ENCODE peak calls at places on chromosomes 13 and 19, in five cellular contexts. One of them, this sample, is unnamed.

GRCh38 chr19:33490041-33490451 is 31.5 kb downstream of the PEPD start:
- DNase-seq in cardiac muscle cell: no peak
- DNase-seq in fibroblast of lung: no peak
- DNase-seq in PC-3: no peak
- DNase-seq in lower lobe of right lung: peak
- DNase-seq in this sample: no peak

GRCh38 chr19:367561-367960 is 23.0 kb upstream of the MIER2 start:
- DNase-seq in cardiac muscle cell: no peak
- DNase-seq in fibroblast of lung: no peak
- DNase-seq in PC-3: no peak
- DNase-seq in lower lobe of right lung: no peak
- DNase-seq in this sample: no peak

GRCh38 chr13:79501538-79502232 is 20.7 kb downstream of the NDFIP2 start:
- DNase-seq in cardiac muscle cell: no peak
- DNase-seq in fibroblast of lung: peak
- DNase-seq in PC-3: peak
- DNase-seq in lower lobe of right lung: no peak
- DNase-seq in this sample: no peak

GRCh38 chr13:99386495-99386894 is 79.3 kb upstream of the GPR183 start:
- DNase-seq in cardiac muscle cell: no peak
- DNase-seq in fibroblast of lung: no peak
- DNase-seq in PC-3: no peak
- DNase-seq in lower lobe of right lung: no peak
- DNase-seq in this sample: no peak

GRCh38 chr19:4543444-4543843 is 3.6 kb upstream of the LRG1 start:
- DNase-seq in cardiac muscle cell: no peak
- DNase-seq in fibroblast of lung: no peak
- DNase-seq in PC-3: no peak
- DNase-seq in lower lobe of right lung: no peak
- DNase-seq in this sample: no peak

GRCh38 chr19:18879579-18880373 is 16.2 kb downstream of the CERS1 start:
- DNase-seq in cardiac muscle cell: no peak
- DNase-seq in fibroblast of lung: no peak
- DNase-seq in PC-3: peak
- DNase-seq in lower lobe of right lung: peak
- DNase-seq in this sample: peak

GRCh38 chr19:1942934-1943555 is 2.1 kb downstream of the CSNK1G2 start:
- DNase-seq in cardiac muscle cell: peak
- DNase-seq in fibroblast of lung: peak
- DNase-seq in PC-3: no peak
- DNase-seq in lower lobe of right lung: no peak
- DNase-seq in this sample: no peak

GRCh38 chr19:7852851-7853759 is 21.1 kb downstream of the PRR36 start:
- DNase-seq in cardiac muscle cell: peak
- DNase-seq in fibroblast of lung: peak
- DNase-seq in PC-3: peak
- DNase-seq in lower lobe of right lung: peak
- DNase-seq in this sample: peak

GRCh38 chr19:30665449-30665848 is 293.3 kb downstream of the ZNF536 start:
- DNase-seq in cardiac muscle cell: no peak
- DNase-seq in fibroblast of lung: no peak
- DNase-seq in PC-3: no peak
- DNase-seq in lower lobe of right lung: no peak
- DNase-seq in this sample: no peak

GRCh38 chr19:30160996-30161655 is 211.1 kb upstream of the ZNF536 start:
- DNase-seq in cardiac muscle cell: no peak
- DNase-seq in fibroblast of lung: no peak
- DNase-seq in PC-3: no peak
- DNase-seq in lower lobe of right lung: no peak
- DNase-seq in this sample: no peak

GRCh38 chr13:33195693-33196464 is 89.7 kb downstream of the STARD13 start:
- DNase-seq in cardiac muscle cell: no peak
- DNase-seq in fibroblast of lung: no peak
- DNase-seq in PC-3: no peak
- DNase-seq in lower lobe of right lung: no peak
- DNase-seq in this sample: no peak

GRCh38 chr13:34750078-34750703 is 191.9 kb upstream of the NBEA start:
- DNase-seq in cardiac muscle cell: peak
- DNase-seq in fibroblast of lung: peak
- DNase-seq in PC-3: no peak
- DNase-seq in lower lobe of right lung: peak
- DNase-seq in this sample: no peak

GRCh38 chr13:98511435-98511834 is 65.5 kb downstream of the STK24 start:
- DNase-seq in cardiac muscle cell: no peak
- DNase-seq in fibroblast of lung: no peak
- DNase-seq in PC-3: peak
- DNase-seq in lower lobe of right lung: no peak
- DNase-seq in this sample: no peak

GRCh38 chr19:58182577-58182988 is 278 bp upstream of the ZNF274 start:
- DNase-seq in cardiac muscle cell: no peak
- DNase-seq in fibroblast of lung: no peak
- DNase-seq in PC-3: no peak
- DNase-seq in lower lobe of right lung: no peak
- DNase-seq in this sample: peak

GRCh38 chr19:17836530-17836929 is 11.3 kb downstream of the JAK3 start:
- DNase-seq in cardiac muscle cell: no peak
- DNase-seq in fibroblast of lung: no peak
- DNase-seq in PC-3: no peak
- DNase-seq in lower lobe of right lung: no peak
- DNase-seq in this sample: no peak

GRCh38 chr19:17835182-17836006 is 12.4 kb downstream of the JAK3 start:
- DNase-seq in cardiac muscle cell: no peak
- DNase-seq in fibroblast of lung: no peak
- DNase-seq in PC-3: no peak
- DNase-seq in lower lobe of right lung: no peak
- DNase-seq in this sample: no peak

GRCh38 chr19:17831419-17831888 is 10.1 kb upstream of the INSL3 start:
- DNase-seq in cardiac muscle cell: no peak
- DNase-seq in fibroblast of lung: no peak
- DNase-seq in PC-3: no peak
- DNase-seq in lower lobe of right lung: no peak
- DNase-seq in this sample: no peak

GRCh38 chr19:17832443-17833208 is 11.3 kb upstream of the INSL3 start:
- DNase-seq in cardiac muscle cell: no peak
- DNase-seq in fibroblast of lung: no peak
- DNase-seq in PC-3: no peak
- DNase-seq in lower lobe of right lung: no peak
- DNase-seq in this sample: no peak

GRCh38 chr19:17834350-17835181 is 13.2 kb downstream of the JAK3 start:
- DNase-seq in cardiac muscle cell: no peak
- DNase-seq in fibroblast of lung: no peak
- DNase-seq in PC-3: no peak
- DNase-seq in lower lobe of right lung: no peak
- DNase-seq in this sample: no peak
- TF ChIP-seq CTCF in cardiac muscle cell: no peak
- TF ChIP-seq CTCF in fibroblast of lung: no peak
- TF ChIP-seq CTCF in PC-3: no peak
- TF ChIP-seq CTCF in lower lobe of right lung: no peak
- TF ChIP-seq CTCF in this sample: no peak

DNA sequence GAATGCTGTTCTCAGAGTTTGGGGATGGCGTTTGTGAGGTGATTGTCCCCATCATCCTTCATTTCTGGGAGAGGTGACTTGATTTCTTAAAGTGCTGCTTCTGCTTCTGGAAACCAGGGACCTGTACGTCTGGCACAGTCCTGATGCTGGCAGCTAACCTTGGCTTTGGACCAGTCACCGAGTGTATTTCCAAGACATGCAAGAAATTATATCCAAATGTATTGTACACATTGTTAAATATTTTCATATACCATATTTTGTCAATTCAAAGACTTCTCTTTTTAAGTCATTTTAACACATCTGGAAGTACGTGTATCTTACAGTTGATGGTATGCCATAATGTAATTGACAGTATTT is 97.4 kb downstream of the ARHGEF7 start:
- DNase-seq in cardiac muscle cell: no peak
- DNase-seq in fibroblast of lung: no peak
- DNase-seq in PC-3: no peak
- DNase-seq in lower lobe of right lung: no peak
- DNase-seq in this sample: no peak
- H3K27ac ChIP-seq in cardiac muscle cell: peak
- H3K27ac ChIP-seq in fibroblast of lung: no peak
- H3K27ac ChIP-seq in PC-3: no peak
- H3K27ac ChIP-seq in lower lobe of right lung: no peak
- H3K27ac ChIP-seq in this sample: no peak

GRCh38 chr19:49019242-49019932 is 2.5 kb upstream of the LHB start:
- DNase-seq in cardiac muscle cell: peak
- DNase-seq in fibroblast of lung: no peak
- DNase-seq in PC-3: peak
- DNase-seq in lower lobe of right lung: peak
- DNase-seq in this sample: peak
- TF ChIP-seq CTCF in cardiac muscle cell: no peak
- TF ChIP-seq CTCF in fibroblast of lung: no peak
- TF ChIP-seq CTCF in PC-3: peak
- TF ChIP-seq CTCF in lower lobe of right lung: no peak
- TF ChIP-seq CTCF in this sample: peak

GRCh38 chr13:66313408-66313807 is 916.7 kb downstream of the PCDH9 start:
- DNase-seq in cardiac muscle cell: no peak
- DNase-seq in fibroblast of lung: peak
- DNase-seq in PC-3: peak
- DNase-seq in lower lobe of right lung: no peak
- DNase-seq in this sample: no peak
- H3K27ac ChIP-seq in cardiac muscle cell: no peak
- H3K27ac ChIP-seq in fibroblast of lung: no peak
- H3K27ac ChIP-seq in PC-3: peak
- H3K27ac ChIP-seq in lower lobe of right lung: no peak
- H3K27ac ChIP-seq in this sample: no peak

DNA sequence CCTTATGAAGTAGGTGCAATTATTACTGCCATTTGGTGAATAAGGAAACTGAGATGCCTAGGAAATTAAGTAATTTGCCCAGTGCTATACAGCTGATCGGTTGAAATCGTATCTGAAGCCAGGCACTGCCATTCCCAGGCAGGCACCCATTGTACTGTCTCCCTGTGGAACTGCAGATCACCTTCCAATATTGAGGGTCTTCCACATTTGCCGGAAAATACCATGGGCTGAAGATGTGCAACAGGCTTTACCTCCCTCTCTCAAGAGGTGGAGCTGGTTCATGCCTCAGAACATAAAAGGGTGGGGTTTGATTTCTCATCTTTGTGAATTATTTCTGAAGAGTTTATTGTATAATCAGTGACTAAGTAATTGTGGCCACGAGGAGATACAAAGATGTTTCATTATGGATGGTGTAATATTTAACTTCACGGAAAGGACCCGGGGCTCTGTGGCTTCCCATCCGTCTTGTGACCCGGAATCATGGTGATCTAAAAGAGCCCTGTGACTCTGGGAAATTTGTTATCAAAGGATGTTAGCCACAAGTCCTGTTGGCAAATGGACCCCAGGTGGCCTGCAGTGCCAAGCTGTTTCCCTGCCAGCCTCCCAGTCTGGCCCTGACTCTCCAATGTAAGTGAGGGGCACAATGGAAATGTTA is 230.4 kb downstream of the LACC1 start:
- DNase-seq in cardiac muscle cell: no peak
- DNase-seq in fibroblast of lung: no peak
- DNase-seq in PC-3: peak
- DNase-seq in lower lobe of right lung: no peak
- DNase-seq in this sample: no peak
- TF ChIP-seq CTCF in cardiac muscle cell: no peak
- TF ChIP-seq CTCF in fibroblast of lung: no peak
- TF ChIP-seq CTCF in PC-3: no peak
- TF ChIP-seq CTCF in lower lobe of right lung: no peak
- TF ChIP-seq CTCF in this sample: no peak

This sample was measured in RWPE1.